ENCODE peak calls at places on chromosomes 3 and 15, in ten cellular contexts. K is upper lobe of right lung; I is effector memory CD4-positive, alpha-beta T cell; D is heart left ventricle; C is IMR-90; M is prostate gland; Z is small intestine; U is CD4-positive, alpha-beta T cell; Q is mammary epithelial cell; B is CD4-positive, alpha-beta memory T cell. H is an unnamed sample. For H3K9me3 and H3K27me3, the result is how much of the 10 kb centered on the place peaks cover.

GRCh38 chr15:20340331-20340811 is 201.2 kb downstream of the GOLGA6L6 start:
- DNase-seq in K (peak), I (peak), D (peak), C (peak), M (peak), Z (no peak), U (no peak), Q (peak), B (no peak), H (no peak)

GRCh38 chr15:43299884-43300283 is 30.5 kb downstream of the LCMT2 start:
- DNase-seq in K (no peak), I (no peak), D (no peak), C (no peak), M (no peak), Z (no peak), U (no peak), Q (no peak), B (no peak), H (no peak)

GRCh38 chr15:42721016-42721415 is 15.9 kb downstream of the CDAN1 start:
- DNase-seq in K (no peak), I (no peak), D (no peak), C (no peak), M (no peak), Z (no peak), U (no peak), Q (peak), B (no peak), H (no peak)

GRCh38 chr15:66165856-66166255 is 87.7 kb downstream of the MEGF11 start:
- DNase-seq in K (no peak), I (no peak), D (no peak), C (no peak), M (no peak), Z (no peak), U (no peak), Q (no peak), B (no peak), H (no peak)

GRCh38 chr3:58161435-58162398 is 49.1 kb downstream of the DNASE1L3 start:
- DNase-seq in K (peak), I (no peak), D (peak), C (peak), M (no peak), Z (peak), U (no peak), Q (peak), B (no peak), H (peak)

GRCh38 chr3:150384517-150385212 is 23.4 kb upstream of the TSC22D2 start:
- DNase-seq in K (peak), I (no peak), D (no peak), C (peak), M (no peak), Z (no peak), U (peak), Q (no peak), B (peak), H (no peak)

GRCh38 chr3:69079269-69080159 is 651 bp downstream of the UBA3 start:
- DNase-seq in K (peak), I (no peak), D (peak), C (no peak), M (no peak), Z (no peak), U (no peak), Q (peak), B (no peak), H (no peak)

GRCh38 chr3:141782386-141782932 is 19.3 kb downstream of the GRK7 start:
- DNase-seq in K (no peak), I (no peak), D (no peak), C (no peak), M (no peak), Z (peak), U (no peak), Q (peak), B (no peak), H (no peak)

GRCh38 chr3:71228156-71228885 is 355.2 kb downstream of the FOXP1 start:
- DNase-seq in K (no peak), I (no peak), D (no peak), C (no peak), M (no peak), Z (no peak), U (no peak), Q (no peak), B (no peak), H (no peak)

GRCh38 chr3:114411292-114411691 is 117.5 kb downstream of the TIGIT start:
- DNase-seq in K (no peak), I (no peak), D (no peak), C (peak), M (no peak), Z (no peak), U (no peak), Q (no peak), B (no peak), H (no peak)

GRCh38 chr3:65348596-65348995 is 660.8 kb upstream of the ADAMTS9 start:
- DNase-seq in K (no peak), I (no peak), D (no peak), C (peak), M (peak), Z (no peak), U (no peak), Q (no peak), B (no peak), H (peak)

GRCh38 chr3:158102660-158103085 is 3.5 kb downstream of the SHOX2 start:
- DNase-seq in K (no peak), I (no peak), D (no peak), C (no peak), M (no peak), Z (no peak), U (no peak), Q (no peak), B (no peak), H (no peak)

GRCh38 chr3:71262368-71263265 is 320.9 kb downstream of the FOXP1 start:
- DNase-seq in K (no peak), I (no peak), D (no peak), C (no peak), M (no peak), Z (peak), U (no peak), Q (no peak), B (no peak), H (no peak)

GRCh38 chr3:125644036-125645025 is 49.0 kb upstream of the OSBPL11 start:
- DNase-seq in K (peak), I (no peak), D (peak), C (peak), M (no peak), Z (peak), U (no peak), Q (no peak), B (no peak), H (no peak)

GRCh38 chr3:114446605-114447004 is 152.8 kb downstream of the TIGIT start:
- DNase-seq in K (no peak), I (no peak), D (no peak), C (no peak), M (peak), Z (no peak), U (no peak), Q (peak), B (no peak), H (no peak)

GRCh38 chr3:171833775-171834460 is 9.2 kb upstream of the TMEM212 start:
- DNase-seq in K (no peak), I (no peak), D (no peak), C (peak), M (no peak), Z (peak), U (no peak), Q (no peak), B (peak), H (no peak)

GRCh38 chr3:48431224-48432029 is 1.5 kb upstream of the PLXNB1 start:
- DNase-seq in K (no peak), I (no peak), D (peak), C (no peak), M (no peak), Z (no peak), U (no peak), Q (no peak), B (no peak), H (no peak)

GRCh38 chr15:48634934-48635333 is 10.6 kb downstream of the FBN1 start:
- DNase-seq in K (no peak), I (no peak), D (no peak), C (peak), M (no peak), Z (no peak), U (no peak), Q (no peak), B (no peak), H (no peak)

GRCh38 chr3:30428251-30428650 is 178.2 kb upstream of the TGFBR2 start:
- DNase-seq in K (no peak), I (no peak), D (no peak), C (peak), M (no peak), Z (no peak), U (no peak), Q (peak), B (no peak), H (no peak)

GRCh38 chr3:139326131-139326530 is 17.7 kb upstream of the MRPS22 start:
- DNase-seq in K (no peak), I (no peak), D (no peak), C (no peak), M (no peak), Z (no peak), U (no peak), Q (no peak), B (no peak), H (no peak)

GRCh38 chr15:70722266-70723123 is 40.9 kb downstream of the UACA start:
- DNase-seq in K (no peak), I (no peak), D (no peak), C (peak), M (no peak), Z (peak), U (no peak), Q (no peak), B (peak), H (peak)

DNA sequence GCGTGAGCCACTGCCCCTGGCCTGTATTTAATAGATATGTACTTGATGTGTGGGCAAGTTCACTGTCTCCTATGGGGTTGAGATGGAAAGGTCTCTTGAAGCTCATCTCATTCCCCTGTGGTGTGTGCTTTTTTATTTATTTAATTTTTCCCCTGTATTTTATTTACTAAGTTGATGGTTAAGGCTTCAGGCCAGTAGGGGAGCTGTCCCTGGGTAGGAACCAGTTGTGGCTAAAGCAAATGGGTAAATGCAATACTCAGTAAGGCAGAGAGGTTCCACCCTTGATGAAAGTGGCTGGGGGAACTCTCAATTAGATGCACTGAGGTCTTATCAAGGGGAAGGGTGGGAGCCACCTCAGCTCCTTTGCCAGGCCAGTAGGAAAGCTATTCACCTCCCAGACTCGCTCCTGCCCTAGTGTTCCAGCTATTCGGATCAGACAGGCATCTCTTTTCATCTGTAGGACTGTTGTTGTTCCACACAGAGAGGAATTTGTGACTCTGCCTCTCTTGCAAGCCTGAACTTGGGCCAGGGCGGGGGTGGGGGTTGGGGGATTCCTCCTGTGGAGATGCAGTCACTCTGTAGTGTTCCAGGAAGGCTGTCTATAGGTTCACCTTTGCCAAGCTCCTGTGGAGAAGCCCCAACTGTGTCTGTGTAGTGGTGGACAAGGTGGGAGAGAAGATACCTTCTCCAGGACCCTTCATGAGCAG is 26.1 kb downstream of the PCCB start:
- DNase-seq in K (no peak), I (no peak), D (no peak), C (no peak), M (no peak), Z (no peak), U (no peak), Q (peak), B (no peak), H (no peak)
- H3K9me3 ChIP-seq in K (under half), I (under half), D (under half), C (under half), M (under half), Z (under half), U (under half), Q (under half), B (under half), H (under half)

GRCh38 chr3:27730774-27731659 is 8.9 kb upstream of the EOMES start:
- DNase-seq in K (no peak), I (no peak), D (no peak), C (no peak), M (no peak), Z (no peak), U (no peak), Q (no peak), B (no peak), H (no peak)
- H3K27me3 ChIP-seq in K (half or more), I (under half), D (under half), C (half or more), M (under half), Z (under half), U (half or more), Q (under half), B (under half), H (half or more)

GRCh38 chr15:86333819-86334218 is 254.1 kb downstream of the AGBL1 start:
- DNase-seq in K (no peak), I (no peak), D (no peak), C (no peak), M (no peak), Z (no peak), U (no peak), Q (peak), B (no peak), H (no peak)

GRCh38 chr15:86337071-86337470 is 257.4 kb downstream of the AGBL1 start:
- DNase-seq in K (no peak), I (no peak), D (no peak), C (no peak), M (no peak), Z (no peak), U (no peak), Q (no peak), B (no peak), H (no peak)

DNA sequence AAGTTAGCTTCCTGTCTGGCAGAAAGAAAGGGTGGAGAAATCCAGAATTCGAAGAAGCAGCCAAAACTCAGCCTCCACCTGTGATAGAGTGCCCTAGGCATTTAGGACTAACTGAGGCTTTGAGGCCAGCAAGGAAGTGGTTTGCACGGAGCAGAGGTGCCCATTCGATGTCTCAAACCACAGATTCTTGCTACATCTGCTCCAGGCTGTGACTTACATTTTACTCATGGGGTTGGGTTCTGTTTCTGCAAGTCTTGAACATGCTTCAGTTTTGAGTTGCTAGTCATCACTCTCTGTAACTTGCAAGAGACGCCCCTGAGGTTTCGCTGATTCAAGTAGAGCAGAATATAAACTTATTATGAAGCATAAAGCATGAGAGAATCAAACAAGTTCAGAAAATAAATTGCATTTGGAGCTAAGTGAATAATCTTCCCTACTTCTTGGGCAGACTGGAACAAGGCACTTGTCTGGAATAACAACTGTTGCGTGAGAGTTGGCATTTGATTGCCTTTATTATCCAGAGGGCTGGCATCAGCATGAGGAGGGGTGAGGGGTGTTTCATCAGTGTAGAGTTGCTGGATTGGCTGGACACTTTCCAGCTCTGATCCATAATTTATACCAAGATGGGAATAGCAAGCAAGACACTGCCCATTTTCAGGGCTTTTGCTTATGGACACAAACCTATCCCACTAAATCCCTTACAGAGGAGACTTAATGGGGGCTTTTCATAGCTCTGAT is 256.5 kb downstream of the AGBL1 start:
- DNase-seq in K (no peak), I (no peak), D (no peak), C (no peak), M (no peak), Z (no peak), U (no peak), Q (peak), B (no peak), H (no peak)
- H3K9me3 ChIP-seq in K (under half), I (under half), D (under half), C (under half), M (under half), Z (under half), U (under half), Q (under half), B (under half), H (under half)

GRCh38 chr3:99544819-99545281 is 93.5 kb upstream of the COL8A1 start:
- DNase-seq in K (no peak), I (no peak), D (peak), C (peak), M (no peak), Z (no peak), U (no peak), Q (peak), B (no peak), H (no peak)

GRCh38 chr3:99548674-99549073 is 89.7 kb upstream of the COL8A1 start:
- DNase-seq in K (no peak), I (no peak), D (no peak), C (no peak), M (no peak), Z (no peak), U (no peak), Q (no peak), B (no peak), H (no peak)

GRCh38 chr3:99543796-99544195 is 94.6 kb upstream of the COL8A1 start:
- DNase-seq in K (no peak), I (no peak), D (no peak), C (no peak), M (no peak), Z (no peak), U (no peak), Q (no peak), B (no peak), H (no peak)

GRCh38 chr3:99542771-99543518 is 95.4 kb upstream of the COL8A1 start:
- DNase-seq in K (no peak), I (no peak), D (no peak), C (no peak), M (no peak), Z (no peak), U (no peak), Q (peak), B (no peak), H (no peak)

GRCh38 chr3:99545941-99546580 is 92.3 kb upstream of the COL8A1 start:
- DNase-seq in K (no peak), I (no peak), D (no peak), C (peak), M (no peak), Z (no peak), U (no peak), Q (no peak), B (no peak), H (no peak)
- H3K27me3 ChIP-seq in K (under half), I (under half), D (under half), C (under half), M (under half), Z (under half), U (under half), Q (under half), B (under half), H (under half)

DNA sequence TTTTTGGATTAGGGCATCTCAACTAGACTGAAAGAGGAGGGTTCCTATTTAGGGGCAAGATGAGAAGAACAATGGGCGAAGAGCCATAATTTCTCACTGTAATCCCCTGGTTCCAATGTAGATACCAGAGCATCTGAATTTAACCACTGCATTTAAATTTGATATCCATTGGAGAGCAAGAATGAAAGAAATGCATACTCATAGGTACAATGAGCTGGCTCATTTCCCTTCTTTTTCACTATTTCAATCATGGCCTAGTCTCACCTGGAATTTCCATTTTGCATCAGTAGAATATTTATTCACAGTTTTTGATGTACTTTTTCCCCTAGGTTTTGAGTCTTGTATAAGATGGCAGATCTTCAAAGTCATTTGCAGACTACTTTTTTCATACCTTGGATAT is 13.8 kb downstream of the EPHB1 start:
- DNase-seq in K (no peak), I (no peak), D (no peak), C (no peak), M (no peak), Z (no peak), U (no peak), Q (no peak), B (no peak), H (no peak)
- H3K9me3 ChIP-seq in K (under half), I (under half), D (under half), C (under half), M (under half), Z (under half), U (under half), Q (under half), B (under half), H (under half)